ENCODE peak calls at places on chromosomes 4 and X, in four cellular contexts. L is fibroblast of lung, Y is cardiac muscle cell, O is tibial nerve. T is an unnamed sample.

GRCh38 chr4:83358410-83358809 is 23.8 kb upstream of the HPSE start:
- DNase-seq in L (peak; percentile 44), Y (peak; percentile 83), O (no peak), T (no peak)

GRCh38 chr4:186789671-186790070 is 66.0 kb upstream of the FAT1 start:
- DNase-seq in Y (no peak), O (no peak), L (peak; percentile 53), T (no peak)

GRCh38 chrX:13266641-13267420 is 53.0 kb downstream of the ATXN3L start:
- DNase-seq in O (no peak), Y (no peak), L (no peak), T (no peak)

GRCh38 chr4:39963656-39964055 is 14.1 kb downstream of the PDS5A start:
- DNase-seq in L (no peak), Y (no peak), O (no peak), T (no peak)

GRCh38 chrX:13471269-13471668 is 98.1 kb upstream of the EGFL6 start:
- DNase-seq in O (no peak), L (no peak), Y (no peak), T (no peak)

GRCh38 chr4:26023191-26023972 is 109.4 kb downstream of the SMIM20 start:
- DNase-seq in L (no peak), O (no peak), Y (no peak), T (no peak)

GRCh38 chr4:89245459-89245858 is 62.1 kb downstream of the GPRIN3 start:
- DNase-seq in O (no peak), Y (no peak), L (no peak), T (no peak)

GRCh38 chr4:90357117-90357710 is 230.0 kb downstream of the CCSER1 start:
- DNase-seq in L (peak; percentile 89), Y (peak; percentile 88), O (no peak), T (no peak)

GRCh38 chr4:186029731-186030421 is 39.1 kb upstream of the TLR3 start:
- DNase-seq in O (peak; percentile 31), L (peak; percentile 42), Y (peak; percentile 86), T (peak; percentile 86)

GRCh38 chr4:17811078-17811603 is 362 bp downstream of the NCAPG start:
- DNase-seq in O (no peak), Y (no peak), L (no peak), T (no peak)

GRCh38 chr4:17812125-17812524 is 1.3 kb downstream of the NCAPG start:
- DNase-seq in O (no peak), L (no peak), Y (no peak), T (no peak)

GRCh38 chr4:17810260-17811077 is at the start of the genes DCAF16 and NCAPG:
- DNase-seq in O (peak; percentile 99), Y (peak; percentile 100), L (peak; percentile 100), T (peak; percentile 98)

GRCh38 chr4:17814140-17814539 is 3.4 kb downstream of the NCAPG start:
- DNase-seq in L (peak; percentile 58), Y (peak; percentile 69), O (no peak), T (no peak)

GRCh38 chr4:17812801-17813200 is 2.0 kb downstream of the NCAPG start:
- DNase-seq in Y (peak; percentile 19), O (no peak), L (peak; percentile 54), T (no peak)
- H3K4me3 ChIP-seq in Y (peak overlapping the region; percentile 84), O (no peak overlapping the region), L (peak overlapping the region; percentile 85), T (no peak overlapping the region)

GRCh38 chr4:158181906-158182305 is 9.1 kb upstream of the GASK1B start:
- DNase-seq in Y (no peak), O (no peak), L (no peak), T (no peak)

GRCh38 chr4:158186815-158187214 is 14.0 kb upstream of the GASK1B start:
- DNase-seq in Y (no peak), L (no peak), O (no peak), T (no peak)

GRCh38 chr4:158176776-158177175 is 4.0 kb upstream of the GASK1B start:
- DNase-seq in L (no peak), O (no peak), Y (no peak), T (no peak)

GRCh38 chr4:158179465-158179864 is 6.6 kb upstream of the GASK1B start:
- DNase-seq in Y (no peak), L (no peak), O (no peak), T (no peak)

GRCh38 chr4:158182736-158183135 is 9.9 kb upstream of the GASK1B start:
- DNase-seq in Y (no peak), L (no peak), O (no peak), T (no peak)
- H3K27ac ChIP-seq in Y (no peak overlapping the region), L (no peak overlapping the region), O (no peak overlapping the region), T (no peak overlapping the region)

DNA sequence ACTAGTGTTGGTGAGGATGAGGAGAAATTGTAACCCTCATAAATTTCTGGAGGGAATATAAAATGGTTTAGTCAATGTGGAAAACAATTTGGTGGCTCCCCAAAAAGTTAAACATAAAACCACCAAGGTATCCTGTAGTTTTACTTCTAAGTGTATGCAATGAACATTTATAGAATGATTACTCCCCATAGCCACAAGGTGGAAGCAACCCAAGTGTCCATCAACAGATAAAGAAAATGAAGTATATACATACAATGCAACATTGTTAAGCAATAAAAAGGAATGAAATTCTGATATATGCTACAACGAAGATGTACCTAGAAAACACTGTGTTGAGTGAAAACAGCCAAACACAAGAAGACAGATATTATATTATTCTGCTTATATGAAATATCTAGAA is 569.1 kb upstream of the GRID2 start:
- DNase-seq in Y (peak; percentile 44), O (no peak), L (no peak), T (no peak)
- TF ChIP-seq CTCF in Y (peak; percentile 35), O (no peak), L (no peak), T (no peak)

GRCh38 chr4:85672116-85672515 is 197.2 kb downstream of the ARHGAP24 start:
- DNase-seq in O (no peak), L (no peak), Y (no peak), T (no peak)
- H3K4me3 ChIP-seq in O (no peak overlapping the region), L (no peak overlapping the region), Y (no peak overlapping the region), T (no peak overlapping the region)

DNA sequence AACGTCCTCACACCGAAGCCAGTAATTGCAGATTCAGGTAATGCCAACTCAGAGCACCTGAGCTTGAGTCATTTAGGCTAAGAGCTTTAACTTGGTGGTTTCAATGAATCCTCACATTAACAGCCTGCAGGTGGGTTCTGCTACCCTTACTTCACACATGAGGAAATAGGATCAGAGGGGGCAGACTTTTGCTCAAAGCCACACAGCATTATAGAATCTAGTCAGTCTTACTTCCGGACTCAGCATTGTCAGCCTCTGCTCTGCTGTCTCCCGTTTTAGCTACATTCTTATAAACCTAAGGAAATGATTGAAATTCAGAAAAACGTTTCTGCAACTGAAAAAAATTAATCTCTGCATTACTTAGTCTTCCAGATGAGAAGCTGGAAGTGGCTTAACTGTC is 6.0 kb downstream of the C4orf50 start:
- DNase-seq in Y (no peak), O (no peak), L (no peak), T (no peak)
- H3K27ac ChIP-seq in Y (no peak overlapping the region), O (no peak overlapping the region), L (no peak overlapping the region), T (no peak overlapping the region)

GRCh38 chrX:14902536-14902935 is 29.3 kb downstream of the MOSPD2 start:
- DNase-seq in Y (no peak), L (no peak), O (no peak), T (no peak)

GRCh38 chrX:14899607-14900006 is 26.4 kb downstream of the MOSPD2 start:
- DNase-seq in O (no peak), L (peak; percentile 47), Y (peak; percentile 49), T (no peak)

GRCh38 chrX:14896273-14896672 is 23.1 kb downstream of the MOSPD2 start:
- DNase-seq in Y (no peak), L (no peak), O (no peak), T (no peak)

GRCh38 chrX:14897042-14897441 is 23.8 kb downstream of the MOSPD2 start:
- DNase-seq in O (no peak), Y (no peak), L (no peak), T (no peak)
- TF ChIP-seq CTCF in O (no peak), Y (no peak), L (no peak), T (no peak)